ENCODE peak calls at places on chromosomes 12 and 14, in seven cellular contexts. One of them, this sample, is unnamed.

GRCh38 chr12:52191841-52192791 is at the start of gene KRT80:
- DNase-seq in stimulated activated CD4-positive, alpha-beta T cell treated with anti-CD3 and anti-CD28 coated beads, Interleukin-12 subunit alpha, Interleukin-12 subunit beta, amount 100 ng/mL, for 4 hours: peak
- DNase-seq in HTR-8/SVneo: peak
- DNase-seq in foreskin keratinocyte: peak
- DNase-seq in right cardiac atrium: peak
- DNase-seq in EL: peak
- DNase-seq in fibroblast of lung: peak
- DNase-seq in this sample: no peak

GRCh38 chr12:66500841-66501240 is 178.0 kb downstream of the GRIP1 start:
- DNase-seq in fibroblast of lung: no peak
- DNase-seq in stimulated activated CD4-positive, alpha-beta T cell treated with anti-CD3 and anti-CD28 coated beads, Interleukin-12 subunit alpha, Interleukin-12 subunit beta, amount 100 ng/mL, for 4 hours: no peak
- DNase-seq in foreskin keratinocyte: no peak
- DNase-seq in EL: no peak
- DNase-seq in HTR-8/SVneo: no peak
- DNase-seq in right cardiac atrium: no peak
- DNase-seq in this sample: no peak

GRCh38 chr12:7642876-7643309 is 22.8 kb downstream of the APOBEC1 start:
- DNase-seq in HTR-8/SVneo: no peak
- DNase-seq in EL: peak
- DNase-seq in stimulated activated CD4-positive, alpha-beta T cell treated with anti-CD3 and anti-CD28 coated beads, Interleukin-12 subunit alpha, Interleukin-12 subunit beta, amount 100 ng/mL, for 4 hours: no peak
- DNase-seq in foreskin keratinocyte: no peak
- DNase-seq in fibroblast of lung: peak
- DNase-seq in right cardiac atrium: no peak
- DNase-seq in this sample: no peak

GRCh38 chr14:91401751-91402150 is 15.9 kb downstream of the CCDC88C start:
- DNase-seq in HTR-8/SVneo: no peak
- DNase-seq in EL: no peak
- DNase-seq in foreskin keratinocyte: no peak
- DNase-seq in right cardiac atrium: no peak
- DNase-seq in fibroblast of lung: no peak
- DNase-seq in stimulated activated CD4-positive, alpha-beta T cell treated with anti-CD3 and anti-CD28 coated beads, Interleukin-12 subunit alpha, Interleukin-12 subunit beta, amount 100 ng/mL, for 4 hours: no peak
- DNase-seq in this sample: no peak

GRCh38 chr12:131564843-131565242 is 146.0 kb upstream of the SFSWAP start:
- DNase-seq in foreskin keratinocyte: no peak
- DNase-seq in EL: no peak
- DNase-seq in HTR-8/SVneo: no peak
- DNase-seq in right cardiac atrium: no peak
- DNase-seq in stimulated activated CD4-positive, alpha-beta T cell treated with anti-CD3 and anti-CD28 coated beads, Interleukin-12 subunit alpha, Interleukin-12 subunit beta, amount 100 ng/mL, for 4 hours: no peak
- DNase-seq in fibroblast of lung: no peak
- DNase-seq in this sample: no peak

GRCh38 chr12:57276935-57277563 is 26.1 kb upstream of the STAC3 start:
- DNase-seq in foreskin keratinocyte: no peak
- DNase-seq in EL: peak
- DNase-seq in fibroblast of lung: peak
- DNase-seq in right cardiac atrium: no peak
- DNase-seq in HTR-8/SVneo: peak
- DNase-seq in stimulated activated CD4-positive, alpha-beta T cell treated with anti-CD3 and anti-CD28 coated beads, Interleukin-12 subunit alpha, Interleukin-12 subunit beta, amount 100 ng/mL, for 4 hours: peak
- DNase-seq in this sample: no peak

GRCh38 chr12:27396416-27396815 is 50.1 kb upstream of the SMCO2 start:
- DNase-seq in stimulated activated CD4-positive, alpha-beta T cell treated with anti-CD3 and anti-CD28 coated beads, Interleukin-12 subunit alpha, Interleukin-12 subunit beta, amount 100 ng/mL, for 4 hours: no peak
- DNase-seq in fibroblast of lung: peak
- DNase-seq in foreskin keratinocyte: no peak
- DNase-seq in right cardiac atrium: no peak
- DNase-seq in HTR-8/SVneo: no peak
- DNase-seq in EL: no peak
- DNase-seq in this sample: no peak

GRCh38 chr12:14216405-14217294 is 148.8 kb upstream of the ATF7IP start:
- DNase-seq in HTR-8/SVneo: no peak
- DNase-seq in stimulated activated CD4-positive, alpha-beta T cell treated with anti-CD3 and anti-CD28 coated beads, Interleukin-12 subunit alpha, Interleukin-12 subunit beta, amount 100 ng/mL, for 4 hours: no peak
- DNase-seq in foreskin keratinocyte: no peak
- DNase-seq in fibroblast of lung: peak
- DNase-seq in EL: peak
- DNase-seq in right cardiac atrium: no peak
- DNase-seq in this sample: no peak

GRCh38 chr12:51686727-51687126 is 95.7 kb downstream of the SCN8A start:
- DNase-seq in stimulated activated CD4-positive, alpha-beta T cell treated with anti-CD3 and anti-CD28 coated beads, Interleukin-12 subunit alpha, Interleukin-12 subunit beta, amount 100 ng/mL, for 4 hours: no peak
- DNase-seq in foreskin keratinocyte: no peak
- DNase-seq in HTR-8/SVneo: no peak
- DNase-seq in right cardiac atrium: no peak
- DNase-seq in fibroblast of lung: peak
- DNase-seq in EL: peak
- DNase-seq in this sample: no peak

GRCh38 chr12:118103231-118103600 is 595 bp downstream of the VSIG10 start:
- DNase-seq in HTR-8/SVneo: no peak
- DNase-seq in stimulated activated CD4-positive, alpha-beta T cell treated with anti-CD3 and anti-CD28 coated beads, Interleukin-12 subunit alpha, Interleukin-12 subunit beta, amount 100 ng/mL, for 4 hours: peak
- DNase-seq in foreskin keratinocyte: no peak
- DNase-seq in right cardiac atrium: no peak
- DNase-seq in fibroblast of lung: peak
- DNase-seq in EL: peak
- DNase-seq in this sample: no peak

GRCh38 chr12:27696293-27696652 is at the start of gene REP15:
- DNase-seq in HTR-8/SVneo: no peak
- DNase-seq in stimulated activated CD4-positive, alpha-beta T cell treated with anti-CD3 and anti-CD28 coated beads, Interleukin-12 subunit alpha, Interleukin-12 subunit beta, amount 100 ng/mL, for 4 hours: no peak
- DNase-seq in right cardiac atrium: no peak
- DNase-seq in foreskin keratinocyte: no peak
- DNase-seq in EL: no peak
- DNase-seq in fibroblast of lung: no peak
- DNase-seq in this sample: no peak

GRCh38 chr14:58077621-58078020 is 74.4 kb downstream of the ARMH4 start:
- DNase-seq in right cardiac atrium: no peak
- DNase-seq in foreskin keratinocyte: no peak
- DNase-seq in EL: peak
- DNase-seq in fibroblast of lung: peak
- DNase-seq in stimulated activated CD4-positive, alpha-beta T cell treated with anti-CD3 and anti-CD28 coated beads, Interleukin-12 subunit alpha, Interleukin-12 subunit beta, amount 100 ng/mL, for 4 hours: no peak
- DNase-seq in HTR-8/SVneo: no peak
- DNase-seq in this sample: no peak

GRCh38 chr12:3698218-3698974 is 54.5 kb downstream of the CRACR2A start:
- DNase-seq in fibroblast of lung: peak
- DNase-seq in EL: peak
- DNase-seq in right cardiac atrium: no peak
- DNase-seq in HTR-8/SVneo: peak
- DNase-seq in foreskin keratinocyte: peak
- DNase-seq in stimulated activated CD4-positive, alpha-beta T cell treated with anti-CD3 and anti-CD28 coated beads, Interleukin-12 subunit alpha, Interleukin-12 subunit beta, amount 100 ng/mL, for 4 hours: no peak
- DNase-seq in this sample: no peak

GRCh38 chr14:79916281-79916680 is 295.0 kb downstream of the DIO2 start:
- DNase-seq in EL: no peak
- DNase-seq in HTR-8/SVneo: no peak
- DNase-seq in foreskin keratinocyte: no peak
- DNase-seq in fibroblast of lung: no peak
- DNase-seq in right cardiac atrium: no peak
- DNase-seq in stimulated activated CD4-positive, alpha-beta T cell treated with anti-CD3 and anti-CD28 coated beads, Interleukin-12 subunit alpha, Interleukin-12 subunit beta, amount 100 ng/mL, for 4 hours: no peak
- DNase-seq in this sample: no peak

GRCh38 chr12:105348561-105348960 is 18.1 kb downstream of the C12orf75 start:
- DNase-seq in fibroblast of lung: peak
- DNase-seq in HTR-8/SVneo: no peak
- DNase-seq in right cardiac atrium: no peak
- DNase-seq in foreskin keratinocyte: no peak
- DNase-seq in EL: no peak
- DNase-seq in stimulated activated CD4-positive, alpha-beta T cell treated with anti-CD3 and anti-CD28 coated beads, Interleukin-12 subunit alpha, Interleukin-12 subunit beta, amount 100 ng/mL, for 4 hours: no peak
- DNase-seq in this sample: no peak

GRCh38 chr14:56124296-56124695 is 6.1 kb downstream of the PELI2 start:
- DNase-seq in foreskin keratinocyte: no peak
- DNase-seq in EL: peak
- DNase-seq in stimulated activated CD4-positive, alpha-beta T cell treated with anti-CD3 and anti-CD28 coated beads, Interleukin-12 subunit alpha, Interleukin-12 subunit beta, amount 100 ng/mL, for 4 hours: no peak
- DNase-seq in fibroblast of lung: peak
- DNase-seq in HTR-8/SVneo: no peak
- DNase-seq in right cardiac atrium: no peak
- DNase-seq in this sample: no peak

GRCh38 chr12:92656911-92657310 is 45.9 kb upstream of the PLEKHG7 start:
- DNase-seq in foreskin keratinocyte: no peak
- DNase-seq in right cardiac atrium: no peak
- DNase-seq in fibroblast of lung: no peak
- DNase-seq in EL: no peak
- DNase-seq in stimulated activated CD4-positive, alpha-beta T cell treated with anti-CD3 and anti-CD28 coated beads, Interleukin-12 subunit alpha, Interleukin-12 subunit beta, amount 100 ng/mL, for 4 hours: no peak
- DNase-seq in HTR-8/SVneo: no peak
- DNase-seq in this sample: no peak

GRCh38 chr12:49983892-49984291 is 11.1 kb downstream of the AQP6 start:
- DNase-seq in fibroblast of lung: peak
- DNase-seq in HTR-8/SVneo: peak
- DNase-seq in stimulated activated CD4-positive, alpha-beta T cell treated with anti-CD3 and anti-CD28 coated beads, Interleukin-12 subunit alpha, Interleukin-12 subunit beta, amount 100 ng/mL, for 4 hours: no peak
- DNase-seq in foreskin keratinocyte: peak
- DNase-seq in EL: peak
- DNase-seq in right cardiac atrium: no peak
- DNase-seq in this sample: no peak

GRCh38 chr12:115042341-115042740 is 358.4 kb upstream of the TBX3 start:
- DNase-seq in HTR-8/SVneo: no peak
- DNase-seq in EL: no peak
- DNase-seq in stimulated activated CD4-positive, alpha-beta T cell treated with anti-CD3 and anti-CD28 coated beads, Interleukin-12 subunit alpha, Interleukin-12 subunit beta, amount 100 ng/mL, for 4 hours: no peak
- DNase-seq in right cardiac atrium: no peak
- DNase-seq in fibroblast of lung: no peak
- DNase-seq in foreskin keratinocyte: no peak
- DNase-seq in this sample: no peak

GRCh38 chr14:90039253-90040010 is 22.4 kb upstream of the KCNK13 start:
- DNase-seq in EL: no peak
- DNase-seq in foreskin keratinocyte: no peak
- DNase-seq in right cardiac atrium: no peak
- DNase-seq in HTR-8/SVneo: no peak
- DNase-seq in stimulated activated CD4-positive, alpha-beta T cell treated with anti-CD3 and anti-CD28 coated beads, Interleukin-12 subunit alpha, Interleukin-12 subunit beta, amount 100 ng/mL, for 4 hours: no peak
- DNase-seq in fibroblast of lung: peak
- DNase-seq in this sample: no peak

This sample was measured in stimulated activated naive B cell treated with anti-CD40 and anti-IgM and Interleukin-4, amounts not matched to agents 10 μg/mL and 1 μg/mL and 100 μg/mL, for 72 hours.